ENCODE peak calls at places on chromosome 16, in six cellular contexts. One of them, this sample, is unnamed.

GRCh38 chr16:11679250-11679649 is 11.0 kb downstream of the SNN start:
- DNase-seq in H1: no peak
- DNase-seq in GM12891: no peak
- DNase-seq in HepG2: no peak
- DNase-seq in GM12878: no peak
- DNase-seq in K562: no peak
- DNase-seq in this sample: no peak

GRCh38 chr16:1101133-1101532 is 5.1 kb upstream of the C1QTNF8 start:
- DNase-seq in H1: no peak
- DNase-seq in GM12891: no peak
- DNase-seq in HepG2: no peak
- DNase-seq in GM12878: no peak
- DNase-seq in K562: no peak
- DNase-seq in this sample: no peak

GRCh38 chr16:54242199-54242598 is 44.4 kb downstream of the IRX3 start:
- DNase-seq in H1: peak
- DNase-seq in GM12891: no peak
- DNase-seq in HepG2: peak
- DNase-seq in GM12878: no peak
- DNase-seq in K562: peak
- DNase-seq in this sample: no peak

GRCh38 chr16:12132290-12132689 is 155.8 kb downstream of the SNX29 start:
- DNase-seq in H1: no peak
- DNase-seq in GM12891: no peak
- DNase-seq in HepG2: no peak
- DNase-seq in GM12878: no peak
- DNase-seq in K562: no peak
- DNase-seq in this sample: no peak

GRCh38 chr16:66581246-66581952 is 2.1 kb downstream of the CMTM2 start:
- DNase-seq in H1: no peak
- DNase-seq in GM12891: no peak
- DNase-seq in HepG2: no peak
- DNase-seq in GM12878: no peak
- DNase-seq in K562: no peak
- DNase-seq in this sample: no peak

GRCh38 chr16:78897299-78897698 is 703.2 kb downstream of the MAF start:
- DNase-seq in H1: no peak
- DNase-seq in GM12891: no peak
- DNase-seq in HepG2: no peak
- DNase-seq in GM12878: no peak
- DNase-seq in K562: no peak
- DNase-seq in this sample: no peak

GRCh38 chr16:89827383-89828198 is 684 bp upstream of the SPIRE2 start:
- DNase-seq in H1: peak
- DNase-seq in GM12891: no peak
- DNase-seq in HepG2: peak
- DNase-seq in GM12878: no peak
- DNase-seq in K562: peak
- DNase-seq in this sample: no peak

GRCh38 chr16:86581458-86581857 is 3.1 kb downstream of the FOXL1 start:
- DNase-seq in H1: no peak
- DNase-seq in GM12891: no peak
- DNase-seq in HepG2: no peak
- DNase-seq in GM12878: no peak
- DNase-seq in K562: no peak
- DNase-seq in this sample: no peak

GRCh38 chr16:11175850-11176341 is 80.1 kb downstream of the SOCS1 start:
- DNase-seq in H1: no peak
- DNase-seq in GM12891: peak
- DNase-seq in HepG2: no peak
- DNase-seq in GM12878: peak
- DNase-seq in K562: no peak
- DNase-seq in this sample: peak

GRCh38 chr16:89770367-89770766 is 46.1 kb downstream of the FANCA start:
- DNase-seq in H1: no peak
- DNase-seq in GM12891: no peak
- DNase-seq in HepG2: no peak
- DNase-seq in GM12878: no peak
- DNase-seq in K562: no peak
- DNase-seq in this sample: no peak

GRCh38 chr16:83441523-83441922 is 366.3 kb upstream of the HSBP1 start:
- DNase-seq in H1: no peak
- DNase-seq in GM12891: no peak
- DNase-seq in HepG2: no peak
- DNase-seq in GM12878: no peak
- DNase-seq in K562: no peak
- DNase-seq in this sample: no peak

GRCh38 chr16:49617710-49618330 is 238.1 kb downstream of the ZNF423 start:
- DNase-seq in H1: peak
- DNase-seq in GM12891: no peak
- DNase-seq in HepG2: no peak
- DNase-seq in GM12878: no peak
- DNase-seq in K562: no peak
- DNase-seq in this sample: no peak

GRCh38 chr16:80964351-80964750 is 42.3 kb downstream of the CMC2 start:
- DNase-seq in H1: no peak
- DNase-seq in GM12891: no peak
- DNase-seq in HepG2: no peak
- DNase-seq in GM12878: no peak
- DNase-seq in K562: no peak
- DNase-seq in this sample: no peak

GRCh38 chr16:60674241-60674640 is 1362.0 kb downstream of the CDH8 start:
- DNase-seq in H1: no peak
- DNase-seq in GM12891: no peak
- DNase-seq in HepG2: no peak
- DNase-seq in GM12878: no peak
- DNase-seq in K562: no peak
- DNase-seq in this sample: no peak

GRCh38 chr16:81744911-81745310 is 34.2 kb upstream of the PLCG2 start:
- DNase-seq in H1: no peak
- DNase-seq in GM12891: no peak
- DNase-seq in HepG2: no peak
- DNase-seq in GM12878: no peak
- DNase-seq in K562: no peak
- DNase-seq in this sample: no peak

GRCh38 chr16:67801889-67802288 is 4.5 kb downstream of the RANBP10 start:
- DNase-seq in H1: no peak
- DNase-seq in GM12891: no peak
- DNase-seq in HepG2: no peak
- DNase-seq in GM12878: peak
- DNase-seq in K562: no peak
- DNase-seq in this sample: no peak

GRCh38 chr16:56824335-56824734 is 40.7 kb upstream of the SLC12A3 start:
- DNase-seq in H1: no peak
- DNase-seq in GM12891: no peak
- DNase-seq in HepG2: peak
- DNase-seq in GM12878: no peak
- DNase-seq in K562: no peak
- DNase-seq in this sample: no peak

GRCh38 chr16:81661082-81661481 is 118.0 kb upstream of the PLCG2 start:
- DNase-seq in H1: no peak
- DNase-seq in GM12891: no peak
- DNase-seq in HepG2: no peak
- DNase-seq in GM12878: no peak
- DNase-seq in K562: no peak
- DNase-seq in this sample: no peak

GRCh38 chr16:77951788-77952187 is 70.6 kb upstream of the CLEC3A start:
- DNase-seq in H1: no peak
- DNase-seq in GM12891: peak
- DNase-seq in HepG2: peak
- DNase-seq in GM12878: peak
- DNase-seq in K562: peak
- DNase-seq in this sample: no peak

GRCh38 chr16:89602952-89603590 is 10.4 kb upstream of the DPEP1 start:
- DNase-seq in H1: no peak
- DNase-seq in GM12891: no peak
- DNase-seq in HepG2: no peak
- DNase-seq in GM12878: no peak
- DNase-seq in K562: no peak
- DNase-seq in this sample: no peak

GRCh38 chr16:89784409-89784808 is 32.0 kb downstream of the FANCA start:
- DNase-seq in H1: no peak
- DNase-seq in GM12891: no peak
- DNase-seq in HepG2: no peak
- DNase-seq in GM12878: no peak
- DNase-seq in K562: no peak
- DNase-seq in this sample: no peak

GRCh38 chr16:16076400-16076901 is 127.0 kb downstream of the ABCC1 start:
- DNase-seq in H1: no peak
- DNase-seq in GM12891: no peak
- DNase-seq in HepG2: no peak
- DNase-seq in GM12878: no peak
- DNase-seq in K562: no peak
- DNase-seq in this sample: no peak

GRCh38 chr16:17939052-17939673 is 397.4 kb downstream of the NPIPA8 start:
- DNase-seq in H1: no peak
- DNase-seq in GM12891: no peak
- DNase-seq in HepG2: no peak
- DNase-seq in GM12878: no peak
- DNase-seq in K562: no peak
- DNase-seq in this sample: no peak

GRCh38 chr16:87947356-87948118 is 3.7 kb upstream of the BANP start:
- DNase-seq in H1: no peak
- DNase-seq in GM12891: no peak
- DNase-seq in HepG2: no peak
- DNase-seq in GM12878: no peak
- DNase-seq in K562: no peak
- DNase-seq in this sample: no peak

GRCh38 chr16:87946596-87947350 is 4.5 kb upstream of the BANP start:
- DNase-seq in H1: no peak
- DNase-seq in GM12891: no peak
- DNase-seq in HepG2: no peak
- DNase-seq in GM12878: no peak
- DNase-seq in K562: no peak
- DNase-seq in this sample: no peak

GRCh38 chr16:87942680-87943079 is 6.4 kb upstream of the CA5A start:
- DNase-seq in H1: no peak
- DNase-seq in GM12891: no peak
- DNase-seq in HepG2: no peak
- DNase-seq in GM12878: no peak
- DNase-seq in K562: no peak
- DNase-seq in this sample: no peak

GRCh38 chr16:87948119-87948545 is 3.1 kb upstream of the BANP start:
- DNase-seq in H1: no peak
- DNase-seq in GM12891: no peak
- DNase-seq in HepG2: peak
- DNase-seq in GM12878: no peak
- DNase-seq in K562: no peak
- DNase-seq in this sample: no peak

DNA sequence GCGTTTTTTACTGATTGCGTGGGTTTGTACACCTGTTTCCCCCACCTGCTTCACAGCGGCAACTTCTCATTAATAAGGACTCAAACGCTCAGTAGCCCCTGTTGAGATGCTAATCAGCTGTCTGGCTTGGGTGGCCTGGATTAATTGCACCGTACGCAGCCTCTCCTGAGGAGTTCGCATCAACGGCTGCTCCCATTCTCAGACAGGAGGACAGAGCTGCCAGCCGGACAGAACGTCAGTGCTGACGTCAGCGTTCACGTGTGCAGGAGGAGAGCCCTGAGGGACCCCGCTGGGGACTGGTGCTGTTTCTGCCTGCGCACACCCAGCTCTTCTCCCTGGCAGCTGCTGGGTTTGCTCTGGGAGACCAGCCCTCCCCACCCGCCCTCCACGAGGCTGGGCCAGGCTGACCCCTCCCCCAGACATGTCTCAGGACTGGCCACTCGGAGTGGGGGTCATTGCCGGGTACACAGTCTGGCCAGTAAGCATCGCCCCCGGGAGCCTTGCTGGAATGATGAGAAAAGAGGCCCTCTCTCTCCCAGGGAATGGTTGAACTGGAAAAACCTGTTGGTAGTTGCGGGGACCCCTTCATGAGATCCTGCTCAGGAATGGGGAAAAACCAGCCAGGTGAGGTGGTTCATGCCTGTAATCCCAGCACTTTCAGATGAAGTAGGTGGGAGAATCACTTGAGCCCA is 5.7 kb upstream of the BANP start:
- DNase-seq in H1: no peak
- DNase-seq in GM12891: no peak
- DNase-seq in HepG2: no peak
- DNase-seq in GM12878: no peak
- DNase-seq in K562: no peak
- DNase-seq in this sample: no peak
- TF ChIP-seq POLR2AphosphoS5 in H1: no peak
- TF ChIP-seq POLR2AphosphoS5 in GM12891: no peak
- TF ChIP-seq POLR2AphosphoS5 in HepG2: no peak
- TF ChIP-seq POLR2AphosphoS5 in GM12878: no peak
- TF ChIP-seq POLR2AphosphoS5 in K562: no peak
- TF ChIP-seq POLR2AphosphoS5 in this sample: no peak

GRCh38 chr16:84699712-84700517 is at the start of gene USP10:
- DNase-seq in H1: peak
- DNase-seq in GM12891: peak
- DNase-seq in HepG2: peak
- DNase-seq in GM12878: no peak
- DNase-seq in K562: peak
- DNase-seq in this sample: peak
- TF ChIP-seq POLR2A in H1: peak
- TF ChIP-seq POLR2A in GM12891: peak
- TF ChIP-seq POLR2A in HepG2: peak
- TF ChIP-seq POLR2A in GM12878: peak
- TF ChIP-seq POLR2A in K562: peak
- TF ChIP-seq POLR2A in this sample: peak

GRCh38 chr16:75244844-75245758 is 6.3 kb downstream of the BCAR1 start:
- DNase-seq in H1: no peak
- DNase-seq in GM12891: no peak
- DNase-seq in HepG2: peak
- DNase-seq in GM12878: no peak
- DNase-seq in K562: no peak
- DNase-seq in this sample: peak
- TF ChIP-seq TAF1 in H1: peak
- TF ChIP-seq TAF1 in GM12891: no peak
- TF ChIP-seq TAF1 in HepG2: peak
- TF ChIP-seq TAF1 in GM12878: no peak
- TF ChIP-seq TAF1 in K562: no peak
- TF ChIP-seq TAF1 in this sample: no peak

DNA sequence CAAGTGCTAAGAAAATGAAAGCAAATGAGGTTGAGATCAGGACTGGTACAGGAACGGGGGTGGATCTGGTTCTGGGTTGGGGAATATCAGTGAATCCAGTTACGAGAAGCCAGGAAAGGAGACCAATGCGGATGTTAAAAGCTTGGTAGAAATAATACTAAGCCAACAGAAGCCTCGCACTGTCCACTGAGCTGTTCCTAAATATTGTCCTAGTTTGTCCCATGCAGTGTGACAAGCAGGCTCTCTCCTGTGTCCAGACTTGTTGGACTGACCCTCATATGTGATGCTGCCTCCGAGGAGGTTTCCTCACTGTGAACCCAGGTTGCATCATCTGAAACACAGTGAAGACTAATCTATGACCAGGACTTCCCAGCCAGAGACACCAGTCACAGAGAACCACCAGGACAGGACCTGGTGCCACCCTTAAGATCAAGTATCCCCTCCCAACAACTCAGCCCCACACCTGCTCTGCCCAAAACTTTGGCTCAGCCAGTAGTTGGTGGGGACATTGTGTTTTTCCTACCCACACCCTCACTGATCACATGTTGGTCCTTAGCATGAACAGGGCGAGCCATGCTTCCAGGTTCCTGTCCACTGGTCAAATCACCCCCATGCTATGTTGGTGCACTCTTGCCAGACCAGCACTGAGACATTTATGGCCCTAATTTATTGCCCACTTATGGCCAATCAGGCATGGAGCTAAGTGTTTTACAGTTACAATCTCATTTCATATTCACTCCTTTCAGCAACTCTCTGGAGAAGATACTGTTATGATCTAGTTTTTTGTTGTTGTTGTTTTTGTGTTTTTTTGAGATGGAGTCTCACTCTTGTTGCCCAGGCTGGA is 32.6 kb upstream of the SCNN1B start:
- DNase-seq in H1: no peak
- DNase-seq in GM12891: no peak
- DNase-seq in HepG2: peak
- DNase-seq in GM12878: no peak
- DNase-seq in K562: peak
- DNase-seq in this sample: no peak
- TF ChIP-seq POLR2AphosphoS5 in H1: no peak
- TF ChIP-seq POLR2AphosphoS5 in GM12891: no peak
- TF ChIP-seq POLR2AphosphoS5 in HepG2: no peak
- TF ChIP-seq POLR2AphosphoS5 in GM12878: no peak
- TF ChIP-seq POLR2AphosphoS5 in K562: no peak
- TF ChIP-seq POLR2AphosphoS5 in this sample: no peak

This sample was measured in GM12892.